ENCODE peak calls at places on chromosomes 12 and 14, in five cellular contexts. One of them, this sample, is unnamed. For H3K36me3, the result is how much of the 10 kb centered on the place peaks cover.

GRCh38 chr12:25716842-25717241 is 163.8 kb upstream of the LMNTD1 start:
- DNase-seq in fibroblast of lung: no peak
- DNase-seq in mesenchymal stem cell: no peak
- DNase-seq in mammary epithelial cell: no peak
- DNase-seq in CD4-positive, CD25-positive, alpha-beta regulatory T cell: no peak
- DNase-seq in this sample: no peak

GRCh38 chr14:97640031-97640430 is 842.8 kb downstream of the VRK1 start:
- DNase-seq in fibroblast of lung: no peak
- DNase-seq in mesenchymal stem cell: no peak
- DNase-seq in mammary epithelial cell: no peak
- DNase-seq in CD4-positive, CD25-positive, alpha-beta regulatory T cell: no peak
- DNase-seq in this sample: no peak

GRCh38 chr12:103558879-103559278 is 28.2 kb upstream of the STAB2 start:
- DNase-seq in fibroblast of lung: no peak
- DNase-seq in mesenchymal stem cell: no peak
- DNase-seq in mammary epithelial cell: no peak
- DNase-seq in CD4-positive, CD25-positive, alpha-beta regulatory T cell: no peak
- DNase-seq in this sample: no peak

GRCh38 chr12:47885566-47885965 is 19.2 kb downstream of the VDR start:
- DNase-seq in fibroblast of lung: no peak
- DNase-seq in mesenchymal stem cell: no peak
- DNase-seq in mammary epithelial cell: no peak
- DNase-seq in CD4-positive, CD25-positive, alpha-beta regulatory T cell: no peak
- DNase-seq in this sample: no peak

GRCh38 chr12:19397534-19397933 is 41.8 kb upstream of the AEBP2 start:
- DNase-seq in fibroblast of lung: no peak
- DNase-seq in mesenchymal stem cell: no peak
- DNase-seq in mammary epithelial cell: peak
- DNase-seq in CD4-positive, CD25-positive, alpha-beta regulatory T cell: no peak
- DNase-seq in this sample: peak

GRCh38 chr12:75720807-75721206 is 209.4 kb upstream of the KRR1 start:
- DNase-seq in fibroblast of lung: no peak
- DNase-seq in mesenchymal stem cell: no peak
- DNase-seq in mammary epithelial cell: peak
- DNase-seq in CD4-positive, CD25-positive, alpha-beta regulatory T cell: no peak
- DNase-seq in this sample: no peak

GRCh38 chr14:70646705-70647104 is 5.0 kb downstream of the TTC9 start:
- DNase-seq in fibroblast of lung: no peak
- DNase-seq in mesenchymal stem cell: no peak
- DNase-seq in mammary epithelial cell: no peak
- DNase-seq in CD4-positive, CD25-positive, alpha-beta regulatory T cell: no peak
- DNase-seq in this sample: no peak

GRCh38 chr12:48084066-48084465 is 21.8 kb downstream of the SENP1 start:
- DNase-seq in fibroblast of lung: peak
- DNase-seq in mesenchymal stem cell: peak
- DNase-seq in mammary epithelial cell: no peak
- DNase-seq in CD4-positive, CD25-positive, alpha-beta regulatory T cell: peak
- DNase-seq in this sample: no peak

GRCh38 chr14:20760950-20761349 is 7.3 kb upstream of the EDDM3B start:
- DNase-seq in fibroblast of lung: no peak
- DNase-seq in mesenchymal stem cell: no peak
- DNase-seq in mammary epithelial cell: peak
- DNase-seq in CD4-positive, CD25-positive, alpha-beta regulatory T cell: no peak
- DNase-seq in this sample: no peak

GRCh38 chr12:130161261-130162231 is 718 bp upstream of the FZD10 start:
- DNase-seq in fibroblast of lung: peak
- DNase-seq in mesenchymal stem cell: no peak
- DNase-seq in mammary epithelial cell: no peak
- DNase-seq in CD4-positive, CD25-positive, alpha-beta regulatory T cell: no peak
- DNase-seq in this sample: peak

GRCh38 chr14:21711360-21711961 is 37.8 kb upstream of the OR4E1 start:
- DNase-seq in fibroblast of lung: peak
- DNase-seq in mesenchymal stem cell: peak
- DNase-seq in mammary epithelial cell: peak
- DNase-seq in CD4-positive, CD25-positive, alpha-beta regulatory T cell: peak
- DNase-seq in this sample: no peak

GRCh38 chr12:26614217-26614616 is 218.8 kb downstream of the ITPR2 start:
- DNase-seq in fibroblast of lung: peak
- DNase-seq in mesenchymal stem cell: peak
- DNase-seq in mammary epithelial cell: no peak
- DNase-seq in CD4-positive, CD25-positive, alpha-beta regulatory T cell: peak
- DNase-seq in this sample: peak

GRCh38 chr14:91125801-91126200 is 11.9 kb downstream of the DGLUCY start:
- DNase-seq in fibroblast of lung: no peak
- DNase-seq in mesenchymal stem cell: no peak
- DNase-seq in mammary epithelial cell: no peak
- DNase-seq in CD4-positive, CD25-positive, alpha-beta regulatory T cell: no peak
- DNase-seq in this sample: no peak

GRCh38 chr14:80850197-80850814 is 91.2 kb downstream of the CEP128 start:
- DNase-seq in fibroblast of lung: peak
- DNase-seq in mesenchymal stem cell: peak
- DNase-seq in mammary epithelial cell: no peak
- DNase-seq in CD4-positive, CD25-positive, alpha-beta regulatory T cell: peak
- DNase-seq in this sample: no peak

GRCh38 chr12:76810690-76811434 is 46.9 kb downstream of the ZDHHC17 start:
- DNase-seq in fibroblast of lung: no peak
- DNase-seq in mesenchymal stem cell: no peak
- DNase-seq in mammary epithelial cell: no peak
- DNase-seq in CD4-positive, CD25-positive, alpha-beta regulatory T cell: no peak
- DNase-seq in this sample: no peak

GRCh38 chr14:56055521-56055920 is 62.7 kb upstream of the PELI2 start:
- DNase-seq in fibroblast of lung: no peak
- DNase-seq in mesenchymal stem cell: no peak
- DNase-seq in mammary epithelial cell: no peak
- DNase-seq in CD4-positive, CD25-positive, alpha-beta regulatory T cell: no peak
- DNase-seq in this sample: no peak

GRCh38 chr14:79514700-79515099 is 696.6 kb downstream of the DIO2 start:
- DNase-seq in fibroblast of lung: peak
- DNase-seq in mesenchymal stem cell: peak
- DNase-seq in mammary epithelial cell: no peak
- DNase-seq in CD4-positive, CD25-positive, alpha-beta regulatory T cell: no peak
- DNase-seq in this sample: no peak

GRCh38 chr14:36513012-36513420 is 7.0 kb downstream of the NKX2-1 start:
- DNase-seq in fibroblast of lung: no peak
- DNase-seq in mesenchymal stem cell: no peak
- DNase-seq in mammary epithelial cell: no peak
- DNase-seq in CD4-positive, CD25-positive, alpha-beta regulatory T cell: no peak
- DNase-seq in this sample: no peak

GRCh38 chr12:18145924-18146323 is 55.9 kb upstream of the RERGL start:
- DNase-seq in fibroblast of lung: peak
- DNase-seq in mesenchymal stem cell: no peak
- DNase-seq in mammary epithelial cell: no peak
- DNase-seq in CD4-positive, CD25-positive, alpha-beta regulatory T cell: no peak
- DNase-seq in this sample: no peak

GRCh38 chr14:44412858-44413569 is 94.1 kb downstream of the FSCB start:
- DNase-seq in fibroblast of lung: no peak
- DNase-seq in mesenchymal stem cell: no peak
- DNase-seq in mammary epithelial cell: no peak
- DNase-seq in CD4-positive, CD25-positive, alpha-beta regulatory T cell: no peak
- DNase-seq in this sample: no peak

GRCh38 chr12:121794532-121795028 is 1.1 kb upstream of the RHOF start:
- DNase-seq in fibroblast of lung: no peak
- DNase-seq in mesenchymal stem cell: no peak
- DNase-seq in mammary epithelial cell: no peak
- DNase-seq in CD4-positive, CD25-positive, alpha-beta regulatory T cell: no peak
- DNase-seq in this sample: peak

GRCh38 chr12:47939009-47939601 is 24.3 kb upstream of the TMEM106C start:
- DNase-seq in fibroblast of lung: no peak
- DNase-seq in mesenchymal stem cell: no peak
- DNase-seq in mammary epithelial cell: no peak
- DNase-seq in CD4-positive, CD25-positive, alpha-beta regulatory T cell: no peak
- DNase-seq in this sample: no peak

GRCh38 chr12:6360080-6360571 is 15.2 kb downstream of the SCNN1A start:
- DNase-seq in fibroblast of lung: no peak
- DNase-seq in mesenchymal stem cell: no peak
- DNase-seq in mammary epithelial cell: no peak
- DNase-seq in CD4-positive, CD25-positive, alpha-beta regulatory T cell: no peak
- DNase-seq in this sample: no peak

GRCh38 chr14:90204516-90204915 is 51.8 kb upstream of the PSMC1 start:
- DNase-seq in fibroblast of lung: no peak
- DNase-seq in mesenchymal stem cell: no peak
- DNase-seq in mammary epithelial cell: no peak
- DNase-seq in CD4-positive, CD25-positive, alpha-beta regulatory T cell: no peak
- DNase-seq in this sample: no peak

GRCh38 chr14:23621204-23621931 is 14.8 kb upstream of the DHRS2 start:
- DNase-seq in fibroblast of lung: no peak
- DNase-seq in mesenchymal stem cell: no peak
- DNase-seq in mammary epithelial cell: no peak
- DNase-seq in CD4-positive, CD25-positive, alpha-beta regulatory T cell: no peak
- DNase-seq in this sample: no peak

GRCh38 chr12:89343127-89343526 is 9.2 kb downstream of the DUSP6 start:
- DNase-seq in fibroblast of lung: peak
- DNase-seq in mesenchymal stem cell: no peak
- DNase-seq in mammary epithelial cell: no peak
- DNase-seq in CD4-positive, CD25-positive, alpha-beta regulatory T cell: no peak
- DNase-seq in this sample: peak

GRCh38 chr14:23018107-23018506 is 8.2 kb upstream of the C14orf93 start:
- DNase-seq in fibroblast of lung: no peak
- DNase-seq in mesenchymal stem cell: no peak
- DNase-seq in mammary epithelial cell: no peak
- DNase-seq in CD4-positive, CD25-positive, alpha-beta regulatory T cell: no peak
- DNase-seq in this sample: no peak

GRCh38 chr12:30796508-30796780 is 41.7 kb upstream of the CAPRIN2 start:
- DNase-seq in fibroblast of lung: peak
- DNase-seq in mesenchymal stem cell: no peak
- DNase-seq in mammary epithelial cell: no peak
- DNase-seq in CD4-positive, CD25-positive, alpha-beta regulatory T cell: no peak
- DNase-seq in this sample: peak

GRCh38 chr12:129903956-129904769 is at the start of gene TMEM132D:
- DNase-seq in fibroblast of lung: no peak
- DNase-seq in mesenchymal stem cell: no peak
- DNase-seq in mammary epithelial cell: no peak
- DNase-seq in CD4-positive, CD25-positive, alpha-beta regulatory T cell: no peak
- DNase-seq in this sample: no peak

GRCh38 chr12:83016226-83016835 is 329.6 kb downstream of the TMTC2 start:
- DNase-seq in fibroblast of lung: peak
- DNase-seq in mesenchymal stem cell: peak
- DNase-seq in mammary epithelial cell: peak
- DNase-seq in CD4-positive, CD25-positive, alpha-beta regulatory T cell: no peak
- DNase-seq in this sample: peak

GRCh38 chr12:69851976-69852375 is 26.9 kb downstream of the MYRFL start:
- DNase-seq in fibroblast of lung: peak
- DNase-seq in mesenchymal stem cell: no peak
- DNase-seq in mammary epithelial cell: peak
- DNase-seq in CD4-positive, CD25-positive, alpha-beta regulatory T cell: no peak
- DNase-seq in this sample: no peak

GRCh38 chr14:99733221-99733550 is 49.1 kb downstream of the CYP46A1 start:
- DNase-seq in fibroblast of lung: no peak
- DNase-seq in mesenchymal stem cell: no peak
- DNase-seq in mammary epithelial cell: no peak
- DNase-seq in CD4-positive, CD25-positive, alpha-beta regulatory T cell: no peak
- DNase-seq in this sample: no peak

GRCh38 chr14:69481815-69482568 is 2.5 kb upstream of the PLEKHD1 start:
- DNase-seq in fibroblast of lung: no peak
- DNase-seq in mesenchymal stem cell: no peak
- DNase-seq in mammary epithelial cell: no peak
- DNase-seq in CD4-positive, CD25-positive, alpha-beta regulatory T cell: no peak
- DNase-seq in this sample: no peak

GRCh38 chr12:120223458-120224303 is 22.8 kb upstream of the RPLP0 start:
- DNase-seq in fibroblast of lung: no peak
- DNase-seq in mesenchymal stem cell: no peak
- DNase-seq in mammary epithelial cell: peak
- DNase-seq in CD4-positive, CD25-positive, alpha-beta regulatory T cell: no peak
- DNase-seq in this sample: no peak
- H3K36me3 ChIP-seq in fibroblast of lung: under half
- H3K36me3 ChIP-seq in mesenchymal stem cell: half or more
- H3K36me3 ChIP-seq in mammary epithelial cell: under half
- H3K36me3 ChIP-seq in CD4-positive, CD25-positive, alpha-beta regulatory T cell: half or more
- H3K36me3 ChIP-seq in this sample: under half

GRCh38 chr12:126727218-126727601 is 1539.8 kb upstream of the TMEM132C start:
- DNase-seq in fibroblast of lung: no peak
- DNase-seq in mesenchymal stem cell: no peak
- DNase-seq in mammary epithelial cell: no peak
- DNase-seq in CD4-positive, CD25-positive, alpha-beta regulatory T cell: no peak
- DNase-seq in this sample: no peak

GRCh38 chr12:126726481-126727217 is 1540.3 kb upstream of the TMEM132C start:
- DNase-seq in fibroblast of lung: no peak
- DNase-seq in mesenchymal stem cell: no peak
- DNase-seq in mammary epithelial cell: no peak
- DNase-seq in CD4-positive, CD25-positive, alpha-beta regulatory T cell: no peak
- DNase-seq in this sample: no peak

DNA sequence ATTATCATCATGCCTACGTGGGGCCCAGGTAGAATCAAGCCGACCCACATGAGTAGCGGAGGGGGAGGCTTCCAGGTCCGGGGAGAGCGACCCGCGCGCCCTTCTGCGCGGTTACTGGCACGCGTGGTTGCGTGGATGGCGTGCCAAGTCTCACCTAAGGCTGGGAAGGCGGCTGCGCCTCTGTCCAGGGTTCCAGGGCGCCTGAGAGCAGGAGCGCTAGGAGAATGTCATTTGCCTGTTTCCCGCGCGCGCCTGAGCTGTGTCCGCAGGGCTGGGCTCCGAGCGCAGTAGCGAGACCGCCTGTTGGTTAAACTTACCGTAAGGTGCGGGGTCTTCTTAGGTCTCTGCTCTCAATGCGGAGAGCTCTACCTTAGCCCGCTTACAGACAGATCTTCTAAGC is 1539.3 kb upstream of the TMEM132C start:
- DNase-seq in fibroblast of lung: no peak
- DNase-seq in mesenchymal stem cell: no peak
- DNase-seq in mammary epithelial cell: no peak
- DNase-seq in CD4-positive, CD25-positive, alpha-beta regulatory T cell: no peak
- DNase-seq in this sample: no peak
- H3K36me3 ChIP-seq in fibroblast of lung: under half
- H3K36me3 ChIP-seq in mesenchymal stem cell: under half
- H3K36me3 ChIP-seq in mammary epithelial cell: under half
- H3K36me3 ChIP-seq in CD4-positive, CD25-positive, alpha-beta regulatory T cell: under half
- H3K36me3 ChIP-seq in this sample: under half

DNA sequence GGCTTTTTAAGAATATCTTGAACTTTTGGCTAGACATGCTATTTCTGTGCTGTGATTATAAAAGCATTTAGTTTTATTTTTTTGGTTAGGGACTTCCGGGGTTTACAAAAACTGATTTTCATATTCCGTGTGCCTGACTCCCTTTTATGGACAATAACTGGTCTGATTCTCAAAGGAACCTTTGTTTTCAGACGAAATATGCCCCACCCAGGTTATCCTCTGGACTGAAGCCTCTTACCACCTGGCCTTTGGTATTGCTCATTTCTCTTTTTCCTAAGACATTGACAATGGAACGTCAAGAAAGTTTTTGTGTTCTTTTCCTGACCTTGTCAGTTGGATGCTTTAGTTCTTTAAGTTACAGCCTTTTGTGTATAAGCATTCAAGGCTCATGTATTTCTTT is 10.8 kb downstream of the TIGAR start:
- DNase-seq in fibroblast of lung: no peak
- DNase-seq in mesenchymal stem cell: no peak
- DNase-seq in mammary epithelial cell: peak
- DNase-seq in CD4-positive, CD25-positive, alpha-beta regulatory T cell: no peak
- DNase-seq in this sample: no peak
- H3K36me3 ChIP-seq in fibroblast of lung: under half
- H3K36me3 ChIP-seq in mesenchymal stem cell: half or more
- H3K36me3 ChIP-seq in mammary epithelial cell: under half
- H3K36me3 ChIP-seq in CD4-positive, CD25-positive, alpha-beta regulatory T cell: under half
- H3K36me3 ChIP-seq in this sample: under half

GRCh38 chr12:56760460-56760859 is 2.7 kb upstream of the HSD17B6 start:
- DNase-seq in fibroblast of lung: no peak
- DNase-seq in mesenchymal stem cell: no peak
- DNase-seq in mammary epithelial cell: no peak
- DNase-seq in CD4-positive, CD25-positive, alpha-beta regulatory T cell: no peak
- DNase-seq in this sample: no peak
- H3K36me3 ChIP-seq in fibroblast of lung: under half
- H3K36me3 ChIP-seq in mesenchymal stem cell: under half
- H3K36me3 ChIP-seq in mammary epithelial cell: under half
- H3K36me3 ChIP-seq in CD4-positive, CD25-positive, alpha-beta regulatory T cell: under half
- H3K36me3 ChIP-seq in this sample: under half

GRCh38 chr12:57016348-57016747 is at the start of gene TAC3:
- DNase-seq in fibroblast of lung: no peak
- DNase-seq in mesenchymal stem cell: no peak
- DNase-seq in mammary epithelial cell: no peak
- DNase-seq in CD4-positive, CD25-positive, alpha-beta regulatory T cell: no peak
- DNase-seq in this sample: no peak
- H3K36me3 ChIP-seq in fibroblast of lung: under half
- H3K36me3 ChIP-seq in mesenchymal stem cell: under half
- H3K36me3 ChIP-seq in mammary epithelial cell: under half
- H3K36me3 ChIP-seq in CD4-positive, CD25-positive, alpha-beta regulatory T cell: under half
- H3K36me3 ChIP-seq in this sample: under half